ENCODE peak calls at places on chromosomes 11 and 22, in six cellular contexts. O, Z, X, Y, C and U are unnamed samples.

GRCh38 chr22:41968601-41969000 is 642 bp upstream of the SEPTIN3 start:
- DNase-seq in O (no peak), Z (no peak), X (no peak), Y (no peak), C (no peak), U (no peak)

GRCh38 chr11:75100314-75100713 is 3.6 kb upstream of the OR2AT4 start:
- DNase-seq in O (peak; percentile 60), Z (no peak), X (peak; percentile 30), Y (peak; percentile 2), C (no peak), U (peak; percentile 47)

GRCh38 chr11:69010361-69010891 is 2.6 kb downstream of the MRGPRF start:
- DNase-seq in O (no peak), Z (no peak), X (no peak), Y (no peak), C (no peak), U (no peak)

GRCh38 chr11:74466916-74467885 is at the start of gene KCNE3:
- DNase-seq in O (no peak), Z (no peak), X (peak; percentile 23), Y (peak; percentile 48), C (peak; percentile 56), U (peak; percentile 78)

GRCh38 chr11:34654491-34655334 is 33.8 kb downstream of the EHF start:
- DNase-seq in O (peak; percentile 91), Z (peak; percentile 81), X (peak; percentile 80), Y (no peak), C (peak; percentile 90), U (peak; percentile 56)

GRCh38 chr11:36500315-36500721 is 9.8 kb downstream of the TRAF6 start:
- DNase-seq in O (peak; percentile 90), Z (no peak), X (peak; percentile 77), Y (peak; percentile 92), C (no peak), U (peak; percentile 92)

GRCh38 chr22:24329453-24329852 is 58.8 kb downstream of the SPECC1L start:
- DNase-seq in O (no peak), Z (no peak), X (no peak), Y (no peak), C (no peak), U (no peak)

GRCh38 chr11:125173027-125173426 is 8.5 kb downstream of the PKNOX2 start:
- DNase-seq in O (no peak), Z (no peak), X (no peak), Y (no peak), C (no peak), U (no peak)

GRCh38 chr11:74871037-74871436 is 77.9 kb downstream of the XRRA1 start:
- DNase-seq in O (no peak), Z (no peak), X (no peak), Y (no peak), C (no peak), U (peak; percentile 23)

GRCh38 chr22:40322818-40323447 is 23.4 kb upstream of the ADSL start:
- DNase-seq in O (no peak), Z (no peak), X (no peak), Y (no peak), C (no peak), U (no peak)

GRCh38 chr11:69244286-69244685 is 49.7 kb upstream of the MYEOV start:
- DNase-seq in O (no peak), Z (no peak), X (no peak), Y (no peak), C (no peak), U (no peak)

GRCh38 chr22:23984430-23984829 is 4.5 kb downstream of the GSTT2 start:
- DNase-seq in O (peak; percentile 16), Z (peak; percentile 48), X (no peak), Y (peak; percentile 11), C (peak; percentile 75), U (peak; percentile 35)

GRCh38 chr11:69167916-69168691 is 12.4 kb downstream of the SMIM38 start:
- DNase-seq in O (no peak), Z (no peak), X (peak; percentile 48), Y (no peak), C (peak; percentile 35), U (peak; percentile 35)

GRCh38 chr11:124902616-124903015 is 5.0 kb upstream of the ROBO4 start:
- DNase-seq in O (no peak), Z (no peak), X (no peak), Y (no peak), C (no peak), U (no peak)

GRCh38 chr11:111737877-111738205 is 28.3 kb downstream of the PPP2R1B start:
- DNase-seq in O (no peak), Z (no peak), X (peak; percentile 21), Y (no peak), C (no peak), U (peak; percentile 52)

GRCh38 chr22:50244420-50245213 is at the start of gene TUBGCP6:
- DNase-seq in O (peak; percentile 92), Z (peak; percentile 83), X (peak; percentile 87), Y (peak; percentile 92), C (peak; percentile 93), U (peak; percentile 92)

GRCh38 chr11:127071606-127072005 is 71.0 kb upstream of the KIRREL3 start:
- DNase-seq in O (no peak), Z (no peak), X (no peak), Y (no peak), C (no peak), U (no peak)

GRCh38 chr22:19680911-19681862 is 33.1 kb upstream of the SEPTIN5 start:
- DNase-seq in O (no peak), Z (peak; percentile 29), X (peak; percentile 15), Y (no peak), C (no peak), U (no peak)

GRCh38 chr11:33507967-33508366 is 192.7 kb downstream of the C11orf91 start:
- DNase-seq in O (peak; percentile 52), Z (peak; percentile 6), X (peak; percentile 55), Y (no peak), C (no peak), U (peak; percentile 69)

GRCh38 chr11:3340025-3340424 is 38.9 kb downstream of the ZNF195 start:
- DNase-seq in O (peak; percentile 71), Z (peak; percentile 10), X (peak; percentile 83), Y (peak; percentile 62), C (no peak), U (peak; percentile 91)

GRCh38 chr11:134337051-134337450 is 5.3 kb downstream of the GLB1L2 start:
- DNase-seq in O (no peak), Z (no peak), X (no peak), Y (no peak), C (peak; percentile 19), U (no peak)
- H3K4me3 ChIP-seq in O (no peak overlapping the region), Z (no peak overlapping the region), X (no peak overlapping the region), Y (no peak overlapping the region), C (no peak overlapping the region), U (no peak overlapping the region)

DNA sequence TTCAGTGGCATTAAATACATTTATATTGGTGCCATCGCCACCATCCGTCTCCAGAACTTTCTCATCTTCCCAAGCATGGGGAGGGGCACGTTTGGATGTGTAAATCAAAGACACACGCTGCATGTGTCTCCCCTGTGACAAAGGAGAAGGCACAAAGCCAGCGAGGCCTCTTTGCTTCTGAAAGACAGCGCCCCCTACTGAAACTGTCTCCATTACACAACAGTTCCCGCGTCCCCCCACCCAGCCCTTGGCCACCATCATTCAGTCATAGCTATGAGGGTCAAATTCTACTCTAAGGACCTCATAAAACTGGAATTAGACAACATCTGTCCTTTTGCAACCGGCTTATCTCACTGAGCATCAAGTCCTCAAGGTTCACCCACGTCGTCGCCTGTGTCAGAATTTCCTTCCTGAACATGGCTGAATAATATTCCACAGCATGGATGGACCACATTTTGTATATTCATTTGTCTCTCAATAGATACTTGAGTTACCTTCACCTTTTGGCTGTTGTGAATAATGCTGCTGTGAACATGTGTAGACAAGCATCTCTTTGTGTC is 64.8 kb downstream of the IGF2 start:
- DNase-seq in O (no peak), Z (no peak), X (no peak), Y (no peak), C (no peak), U (no peak)
- TF ChIP-seq CTCF in O (no peak), Z (peak; percentile 67), X (no peak), Y (peak; percentile 24), C (no peak), U (peak; percentile 34)

GRCh38 chr22:29799217-29799680 is 32.1 kb downstream of the UQCR10 start:
- DNase-seq in O (peak; percentile 91), Z (peak; percentile 58), X (peak; percentile 99), Y (peak; percentile 85), C (peak; percentile 95), U (peak; percentile 93)
- H3K4me3 ChIP-seq in O (no peak overlapping the region), Z (peak overlapping the region; percentile 26), X (peak overlapping the region; percentile 36), Y (no peak overlapping the region), C (no peak overlapping the region), U (no peak overlapping the region)

DNA sequence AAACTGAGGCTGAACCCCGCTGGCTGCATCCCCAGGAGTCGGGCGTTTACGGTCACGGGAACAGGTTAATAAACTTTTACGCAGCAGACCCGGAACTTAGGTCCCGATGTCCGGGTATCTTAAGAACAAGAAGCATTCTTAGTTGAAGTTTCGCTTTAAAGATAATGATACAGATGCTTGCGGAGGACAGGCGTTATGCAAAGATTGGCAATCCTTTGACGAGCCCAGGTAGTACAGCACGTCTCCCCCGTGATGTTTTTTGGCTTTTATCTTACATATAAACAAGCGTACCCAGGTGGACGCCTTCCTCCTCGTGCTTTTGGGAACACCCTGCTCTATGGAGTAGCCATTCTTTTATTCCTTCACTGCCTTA is 869 bp upstream of the TOLLIP start:
- DNase-seq in O (no peak), Z (no peak), X (no peak), Y (peak; percentile 9), C (no peak), U (no peak)
- TF ChIP-seq CTCF in O (no peak), Z (no peak), X (no peak), Y (no peak), C (no peak), U (no peak)

GRCh38 chr11:119337581-119338317 is 2.9 kb downstream of the C1QTNF5 start:
- DNase-seq in O (peak; percentile 61), Z (no peak), X (peak; percentile 47), Y (peak; percentile 74), C (no peak), U (no peak)

GRCh38 chr11:119336744-119337469 is 2.6 kb downstream of the RNF26 start:
- DNase-seq in O (no peak), Z (no peak), X (no peak), Y (no peak), C (no peak), U (no peak)

GRCh38 chr11:119339581-119340334 is 925 bp downstream of the C1QTNF5 start:
- DNase-seq in O (peak; percentile 46), Z (no peak), X (peak; percentile 62), Y (peak; percentile 51), C (peak; percentile 63), U (peak; percentile 48)

GRCh38 chr11:119338946-119339580 is 1.6 kb downstream of the C1QTNF5 start:
- DNase-seq in O (no peak), Z (no peak), X (no peak), Y (no peak), C (no peak), U (no peak)

GRCh38 chr11:119338318-119338890 is 2.3 kb downstream of the C1QTNF5 start:
- DNase-seq in O (peak; percentile 60), Z (peak; percentile 39), X (peak; percentile 63), Y (peak; percentile 79), C (peak; percentile 70), U (peak; percentile 76)
- H3K4me3 ChIP-seq in O (peak overlapping the region; percentile 11), Z (no peak overlapping the region), X (peak overlapping the region; percentile 31), Y (peak overlapping the region; percentile 12), C (no peak overlapping the region), U (no peak overlapping the region)